ENCODE peak calls at places on chromosomes 16 and 17, in five cellular contexts. One of them, this sample, is unnamed.

GRCh38 chr16:27355610-27356009 is 41.8 kb downstream of the IL4R start:
- DNase-seq in IMR-90: peak; percentile 22
- DNase-seq in endothelial cell of umbilical vein: peak; percentile 46
- DNase-seq in A549: peak; percentile 64
- DNase-seq in tibial nerve: no peak
- DNase-seq in this sample: peak; percentile 69

GRCh38 chr16:4052801-4053662 is 63.2 kb downstream of the ADCY9 start:
- DNase-seq in tibial nerve: peak; percentile 41
- DNase-seq in endothelial cell of umbilical vein: peak; percentile 31
- DNase-seq in A549: no peak
- DNase-seq in IMR-90: peak; percentile 81
- DNase-seq in this sample: no peak

GRCh38 chr16:46629331-46629843 is 8.2 kb upstream of the SHCBP1 start:
- DNase-seq in A549: peak; percentile 60
- DNase-seq in tibial nerve: no peak
- DNase-seq in IMR-90: peak; percentile 60
- DNase-seq in endothelial cell of umbilical vein: peak; percentile 36
- DNase-seq in this sample: no peak

GRCh38 chr17:57499648-57500049 is 243.3 kb downstream of the MSI2 start:
- DNase-seq in IMR-90: no peak
- DNase-seq in endothelial cell of umbilical vein: no peak
- DNase-seq in A549: peak; percentile 38
- DNase-seq in tibial nerve: no peak
- DNase-seq in this sample: no peak

GRCh38 chr17:27566673-27567562 is 64.1 kb upstream of the LGALS9 start:
- DNase-seq in tibial nerve: no peak
- DNase-seq in A549: peak; percentile 32
- DNase-seq in IMR-90: peak; percentile 64
- DNase-seq in endothelial cell of umbilical vein: peak; percentile 50
- DNase-seq in this sample: peak; percentile 44

GRCh38 chr17:63675231-63675606 is 24.7 kb downstream of the LIMD2 start:
- DNase-seq in IMR-90: no peak
- DNase-seq in endothelial cell of umbilical vein: peak; percentile 85
- DNase-seq in tibial nerve: no peak
- DNase-seq in A549: no peak
- DNase-seq in this sample: no peak

GRCh38 chr16:65120811-65121721 is 797 bp downstream of the CDH11 start:
- DNase-seq in tibial nerve: no peak
- DNase-seq in IMR-90: peak; percentile 37
- DNase-seq in A549: peak; percentile 12
- DNase-seq in endothelial cell of umbilical vein: peak; percentile 51
- DNase-seq in this sample: no peak

GRCh38 chr17:67439269-67439668 is 62.2 kb downstream of the PITPNC1 start:
- DNase-seq in endothelial cell of umbilical vein: no peak
- DNase-seq in tibial nerve: no peak
- DNase-seq in IMR-90: no peak
- DNase-seq in A549: no peak
- DNase-seq in this sample: no peak

GRCh38 chr17:74757931-74758845 is 9.8 kb downstream of the NHERF1 start:
- DNase-seq in endothelial cell of umbilical vein: no peak
- DNase-seq in A549: peak; percentile 61
- DNase-seq in tibial nerve: no peak
- DNase-seq in IMR-90: no peak
- DNase-seq in this sample: no peak

GRCh38 chr16:102060-102855 is 24.2 kb downstream of the MPG start:
- DNase-seq in IMR-90: peak; percentile 31
- DNase-seq in tibial nerve: peak; percentile 65
- DNase-seq in A549: no peak
- DNase-seq in endothelial cell of umbilical vein: peak; percentile 65
- DNase-seq in this sample: no peak

GRCh38 chr16:17348042-17348783 is 122.5 kb downstream of the XYLT1 start:
- DNase-seq in endothelial cell of umbilical vein: no peak
- DNase-seq in tibial nerve: no peak
- DNase-seq in A549: no peak
- DNase-seq in IMR-90: no peak
- DNase-seq in this sample: no peak

GRCh38 chr17:50649042-50649908 is 14.6 kb downstream of the ABCC3 start:
- DNase-seq in A549: peak; percentile 90
- DNase-seq in endothelial cell of umbilical vein: no peak
- DNase-seq in IMR-90: peak; percentile 64
- DNase-seq in tibial nerve: no peak
- DNase-seq in this sample: no peak

GRCh38 chr17:34465756-34466155 is 102.7 kb upstream of the CCL1 start:
- DNase-seq in A549: no peak
- DNase-seq in IMR-90: no peak
- DNase-seq in endothelial cell of umbilical vein: no peak
- DNase-seq in tibial nerve: no peak
- DNase-seq in this sample: no peak

GRCh38 chr17:49971199-49971847 is 2.3 kb downstream of the DLX4 start:
- DNase-seq in IMR-90: no peak
- DNase-seq in endothelial cell of umbilical vein: no peak
- DNase-seq in tibial nerve: no peak
- DNase-seq in A549: no peak
- DNase-seq in this sample: no peak

GRCh38 chr16:4316103-4316731 is 350 bp downstream of the GLIS2 start:
- DNase-seq in endothelial cell of umbilical vein: no peak
- DNase-seq in A549: no peak
- DNase-seq in IMR-90: no peak
- DNase-seq in tibial nerve: no peak
- DNase-seq in this sample: no peak

GRCh38 chr17:74430706-74431567 is 951 bp upstream of the GPRC5C start:
- DNase-seq in endothelial cell of umbilical vein: no peak
- DNase-seq in IMR-90: peak; percentile 4
- DNase-seq in tibial nerve: peak; percentile 47
- DNase-seq in A549: peak; percentile 91
- DNase-seq in this sample: no peak

GRCh38 chr17:46192484-46193245 is 564 bp downstream of the KANSL1 start:
- DNase-seq in tibial nerve: peak; percentile 26
- DNase-seq in IMR-90: peak; percentile 54
- DNase-seq in A549: peak; percentile 89
- DNase-seq in endothelial cell of umbilical vein: peak; percentile 73
- DNase-seq in this sample: peak; percentile 84

GRCh38 chr16:87657621-87658192 is 55.4 kb downstream of the JPH3 start:
- DNase-seq in A549: peak; percentile 59
- DNase-seq in IMR-90: no peak
- DNase-seq in tibial nerve: no peak
- DNase-seq in endothelial cell of umbilical vein: no peak
- DNase-seq in this sample: no peak

DNA sequence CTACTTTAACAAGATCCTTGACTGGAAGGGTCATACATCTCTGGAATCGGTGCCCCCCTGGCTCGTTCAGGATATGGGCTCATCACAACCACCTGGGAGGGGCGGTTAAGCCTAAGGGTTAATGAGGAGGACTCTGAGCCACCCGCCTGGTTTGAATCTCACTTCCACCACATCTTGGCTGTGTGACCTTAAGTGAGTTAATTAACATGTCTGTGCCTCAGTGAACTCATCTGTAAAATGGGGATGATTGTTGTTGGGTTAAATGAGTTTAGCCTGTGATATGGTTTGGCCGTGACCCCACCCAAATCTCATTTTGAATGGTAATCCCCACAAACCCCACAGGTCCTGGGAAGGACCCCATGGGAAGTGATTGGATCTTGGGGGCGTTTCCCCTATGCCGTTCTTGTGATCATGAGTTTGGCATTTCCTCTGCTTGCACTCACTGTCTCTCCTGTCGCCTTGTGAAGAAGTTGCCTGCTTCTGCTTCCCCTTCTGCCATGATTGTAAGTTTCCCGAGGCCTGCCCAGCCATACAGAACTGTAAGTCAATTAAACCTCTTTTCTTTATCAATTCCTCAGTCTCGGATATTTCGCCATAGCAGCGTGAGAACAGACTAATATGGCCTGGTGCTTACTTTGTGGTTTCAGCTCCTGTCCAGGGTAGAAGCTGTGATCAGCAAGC is 214.0 kb upstream of the CIBAR2 start:
- DNase-seq in A549: no peak
- DNase-seq in endothelial cell of umbilical vein: no peak
- DNase-seq in IMR-90: peak; percentile 38
- DNase-seq in tibial nerve: no peak
- DNase-seq in this sample: no peak
- TF ChIP-seq POLR2A in A549: no peak
- TF ChIP-seq POLR2A in endothelial cell of umbilical vein: no peak
- TF ChIP-seq POLR2A in IMR-90: no peak
- TF ChIP-seq POLR2A in tibial nerve: no peak
- TF ChIP-seq POLR2A in this sample: no peak

GRCh38 chr17:65562206-65562531 is 721 bp upstream of the AXIN2 start:
- DNase-seq in tibial nerve: no peak
- DNase-seq in endothelial cell of umbilical vein: peak; percentile 8
- DNase-seq in IMR-90: no peak
- DNase-seq in A549: no peak
- DNase-seq in this sample: no peak
- TF ChIP-seq POLR2A in tibial nerve: no peak
- TF ChIP-seq POLR2A in endothelial cell of umbilical vein: no peak
- TF ChIP-seq POLR2A in IMR-90: no peak
- TF ChIP-seq POLR2A in A549: no peak
- TF ChIP-seq POLR2A in this sample: no peak

GRCh38 chr16:85634747-85635544 is 21.8 kb downstream of the GSE1 start:
- DNase-seq in IMR-90: no peak
- DNase-seq in tibial nerve: no peak
- DNase-seq in endothelial cell of umbilical vein: no peak
- DNase-seq in A549: no peak
- DNase-seq in this sample: no peak

GRCh38 chr16:85633438-85633743 is 20.3 kb downstream of the GSE1 start:
- DNase-seq in endothelial cell of umbilical vein: no peak
- DNase-seq in A549: no peak
- DNase-seq in tibial nerve: no peak
- DNase-seq in IMR-90: no peak
- DNase-seq in this sample: no peak

GRCh38 chr16:85635545-85636140 is 22.5 kb downstream of the GSE1 start:
- DNase-seq in tibial nerve: no peak
- DNase-seq in A549: no peak
- DNase-seq in endothelial cell of umbilical vein: no peak
- DNase-seq in IMR-90: no peak
- DNase-seq in this sample: no peak

GRCh38 chr16:85632709-85633437 is 19.8 kb downstream of the GSE1 start:
- DNase-seq in endothelial cell of umbilical vein: no peak
- DNase-seq in A549: no peak
- DNase-seq in IMR-90: no peak
- DNase-seq in tibial nerve: no peak
- DNase-seq in this sample: no peak

GRCh38 chr16:85633888-85634287 is 20.8 kb downstream of the GSE1 start:
- DNase-seq in endothelial cell of umbilical vein: no peak
- DNase-seq in A549: no peak
- DNase-seq in tibial nerve: no peak
- DNase-seq in IMR-90: no peak
- DNase-seq in this sample: no peak
- TF ChIP-seq POLR2A in endothelial cell of umbilical vein: no peak
- TF ChIP-seq POLR2A in A549: no peak
- TF ChIP-seq POLR2A in tibial nerve: no peak
- TF ChIP-seq POLR2A in IMR-90: no peak
- TF ChIP-seq POLR2A in this sample: no peak

DNA sequence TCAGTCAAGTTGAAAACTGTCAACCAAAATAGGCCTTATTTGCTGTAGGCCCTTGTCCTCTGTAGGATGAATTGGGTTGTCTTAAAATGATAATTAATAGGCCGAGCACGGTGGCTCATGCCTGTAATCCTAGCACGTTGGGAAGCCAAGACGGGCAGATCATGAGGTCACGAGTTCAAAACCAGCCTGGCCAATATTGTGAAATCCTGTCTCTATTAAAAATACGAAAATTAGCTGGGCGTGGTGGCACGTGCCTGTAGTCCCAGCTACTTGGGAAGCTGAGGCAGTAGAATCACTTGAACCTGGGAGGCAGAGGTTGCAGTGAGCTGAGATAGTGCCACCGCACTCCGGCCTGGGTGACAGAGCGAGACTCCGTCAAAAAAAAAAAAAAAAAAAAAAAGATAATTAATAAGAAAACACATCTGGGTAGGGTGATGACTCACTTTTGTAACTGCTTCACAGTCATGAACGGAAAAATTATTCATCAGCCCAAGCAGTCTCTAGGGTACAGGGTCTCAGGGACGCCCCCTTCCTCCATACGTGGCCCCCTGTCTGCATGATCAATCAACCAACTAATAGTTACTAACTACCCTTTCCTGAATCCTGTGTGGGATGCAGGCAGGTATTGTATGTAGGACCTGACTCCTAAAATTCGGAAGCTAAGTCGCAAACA is 137.0 kb upstream of the RCVRN start:
- DNase-seq in endothelial cell of umbilical vein: no peak
- DNase-seq in A549: no peak
- DNase-seq in IMR-90: no peak
- DNase-seq in tibial nerve: no peak
- DNase-seq in this sample: no peak
- TF ChIP-seq POLR2A in endothelial cell of umbilical vein: no peak
- TF ChIP-seq POLR2A in A549: no peak
- TF ChIP-seq POLR2A in IMR-90: no peak
- TF ChIP-seq POLR2A in tibial nerve: no peak
- TF ChIP-seq POLR2A in this sample: no peak

DNA sequence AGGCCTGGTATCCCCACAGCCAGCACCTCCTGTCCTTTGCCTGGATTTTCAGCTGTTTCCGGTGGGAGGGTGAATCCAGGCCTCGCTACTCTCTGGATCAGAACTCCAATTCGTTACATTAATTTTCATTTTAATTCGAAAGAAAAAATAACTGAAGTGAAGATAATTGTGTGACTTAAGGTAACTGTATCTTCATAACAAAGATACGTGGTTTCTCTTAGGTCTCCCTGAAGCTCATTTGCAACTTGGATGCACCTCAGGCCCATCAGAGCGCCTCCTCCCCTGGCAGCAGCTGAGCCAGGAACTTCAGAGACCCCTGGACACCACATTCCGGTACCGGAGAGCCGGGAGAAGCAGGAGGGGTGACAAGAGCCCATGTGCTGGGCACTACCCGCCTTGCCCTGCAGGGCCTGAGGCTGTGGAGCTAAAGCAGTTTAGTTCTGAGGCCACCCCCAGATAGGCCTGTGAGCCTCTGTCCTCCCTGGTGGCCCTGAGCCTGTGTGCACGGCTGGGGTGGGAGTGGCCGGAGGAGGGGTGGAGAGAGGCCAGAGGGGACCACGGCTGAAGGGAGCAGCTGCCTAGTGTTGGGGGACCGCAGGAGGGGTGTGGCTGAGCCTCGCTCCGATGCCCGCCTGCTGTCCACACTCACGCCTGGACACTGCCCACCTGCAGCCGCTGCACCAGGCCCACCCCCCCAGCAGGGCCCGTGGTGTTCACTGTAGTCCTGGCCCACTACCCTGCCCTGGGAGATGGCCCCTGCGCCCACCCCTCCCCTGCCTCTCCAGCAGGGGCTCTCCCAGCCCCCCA is 11.4 kb upstream of the DUS1L start:
- DNase-seq in IMR-90: no peak
- DNase-seq in tibial nerve: no peak
- DNase-seq in A549: no peak
- DNase-seq in endothelial cell of umbilical vein: no peak
- DNase-seq in this sample: no peak
- TF ChIP-seq POLR2A in IMR-90: no peak
- TF ChIP-seq POLR2A in tibial nerve: no peak
- TF ChIP-seq POLR2A in A549: no peak
- TF ChIP-seq POLR2A in endothelial cell of umbilical vein: no peak
- TF ChIP-seq POLR2A in this sample: no peak

GRCh38 chr17:4711671-4712111 is 1.3 kb downstream of the ARRB2 start:
- DNase-seq in endothelial cell of umbilical vein: no peak
- DNase-seq in tibial nerve: no peak
- DNase-seq in IMR-90: no peak
- DNase-seq in A549: no peak
- DNase-seq in this sample: no peak
- TF ChIP-seq POLR2A in endothelial cell of umbilical vein: no peak
- TF ChIP-seq POLR2A in tibial nerve: no peak
- TF ChIP-seq POLR2A in IMR-90: no peak
- TF ChIP-seq POLR2A in A549: no peak
- TF ChIP-seq POLR2A in this sample: no peak